ENCODE peak calls at places on chromosomes 6 and 20, in five cellular contexts. D, C, X, E and P are unnamed samples.

GRCh38 chr20:38272961-38273360 is 12.4 kb upstream of the KIAA1755 start:
- DNase-seq in D (no peak), C (no peak), X (peak), E (no peak), P (peak)

GRCh38 chr6:23529902-23530301 is 596.1 kb upstream of the NRSN1 start:
- DNase-seq in D (peak), C (no peak), X (no peak), E (no peak), P (no peak)

GRCh38 chr6:13395272-13396237 is 67.2 kb upstream of the TBC1D7 start:
- DNase-seq in D (peak), C (peak), X (peak), E (no peak), P (peak)

GRCh38 chr6:168322966-168323365 is 3.4 kb upstream of the DACT2 start:
- DNase-seq in D (no peak), C (no peak), X (no peak), E (no peak), P (no peak)

GRCh38 chr6:43246301-43247114 is 3.2 kb downstream of the TTBK1 start:
- DNase-seq in D (peak), C (peak), X (no peak), E (no peak), P (no peak)

GRCh38 chr20:61531553-61532345 is 279.7 kb downstream of the CDH4 start:
- DNase-seq in D (no peak), C (no peak), X (peak), E (no peak), P (peak)

GRCh38 chr6:166490671-166491500 is 95.6 kb downstream of the RAMACL start:
- DNase-seq in D (no peak), C (peak), X (no peak), E (no peak), P (peak)

GRCh38 chr6:108518714-108519576 is 41.8 kb upstream of the FOXO3 start:
- DNase-seq in D (peak), C (no peak), X (peak), E (no peak), P (peak)

GRCh38 chr20:32541917-32542615 is 43.1 kb downstream of the NOL4L start:
- DNase-seq in D (no peak), C (no peak), X (no peak), E (no peak), P (no peak)

GRCh38 chr6:18209539-18210197 is 54.4 kb downstream of the KDM1B start:
- DNase-seq in D (no peak), C (no peak), X (no peak), E (no peak), P (no peak)

GRCh38 chr6:157242791-157243190 is 80.5 kb downstream of the TMEM242 start:
- DNase-seq in D (no peak), C (no peak), X (no peak), E (no peak), P (no peak)

GRCh38 chr6:166567107-166567506 is 19.4 kb downstream of the RAMACL start:
- DNase-seq in D (no peak), C (peak), X (peak), E (no peak), P (peak)

GRCh38 chr6:134416501-134417154 is 98.7 kb upstream of the SGK1 start:
- DNase-seq in D (no peak), C (no peak), X (peak), E (no peak), P (peak)

GRCh38 chr20:11890331-11891080 is 27.2 kb upstream of the BTBD3 start:
- DNase-seq in D (peak), C (peak), X (peak), E (peak), P (peak)

GRCh38 chr6:10633216-10633615 is 61.2 kb downstream of the C6orf52 start:
- DNase-seq in D (peak), C (peak), X (peak), E (no peak), P (peak)

GRCh38 chr6:33990061-33990541 is 155.8 kb downstream of the GRM4 start:
- DNase-seq in D (no peak), C (no peak), X (no peak), E (no peak), P (no peak)

GRCh38 chr20:4951299-4951698 is 50.0 kb downstream of the SLC23A2 start:
- DNase-seq in D (no peak), C (no peak), X (peak), E (no peak), P (peak)

GRCh38 chr6:107931894-107932293 is 26.1 kb downstream of the SEC63 start:
- DNase-seq in D (no peak), C (no peak), X (no peak), E (no peak), P (no peak)

GRCh38 chr6:49541210-49541724 is 9.2 kb upstream of the C6orf141 start:
- DNase-seq in D (no peak), C (no peak), X (peak), E (no peak), P (peak)

GRCh38 chr6:11535801-11536230 is 1.7 kb upstream of the TMEM170B start:
- DNase-seq in D (no peak), C (no peak), X (peak), E (no peak), P (peak)

GRCh38 chr6:149483302-149483701 is 1.5 kb downstream of the ZC3H12D start:
- DNase-seq in D (peak), C (no peak), X (no peak), E (no peak), P (no peak)

GRCh38 chr6:78854501-78854900 is 12.8 kb upstream of the IRAK1BP1 start:
- DNase-seq in D (no peak), C (no peak), X (no peak), E (no peak), P (no peak)

GRCh38 chr6:81929828-81930227 is 177.3 kb upstream of the TENT5A start:
- DNase-seq in D (no peak), C (no peak), X (peak), E (no peak), P (no peak)

GRCh38 chr6:170295519-170296422 is 4.9 kb upstream of the DLL1 start:
- DNase-seq in D (peak), C (no peak), X (no peak), E (peak), P (no peak)

GRCh38 chr6:169474362-169474761 is 220.7 kb upstream of the THBS2 start:
- DNase-seq in D (no peak), C (no peak), X (no peak), E (no peak), P (no peak)

GRCh38 chr6:72939029-72939428 is 286.3 kb downstream of the KHDC1L start:
- DNase-seq in D (no peak), C (no peak), X (no peak), E (no peak), P (no peak)

GRCh38 chr6:109456710-109457595 is 1.4 kb upstream of the MICAL1 start:
- DNase-seq in D (no peak), C (peak), X (peak), E (no peak), P (peak)

GRCh38 chr6:30799210-30799609 is 54.9 kb upstream of the IER3 start:
- DNase-seq in D (no peak), C (no peak), X (no peak), E (no peak), P (no peak)

GRCh38 chr20:34427331-34427730 is 64.3 kb downstream of the ITCH start:
- DNase-seq in D (no peak), C (no peak), X (no peak), E (no peak), P (no peak)

GRCh38 chr20:18288748-18289705 is 700 bp downstream of the ZNF133 start:
- DNase-seq in D (peak), C (no peak), X (peak), E (no peak), P (peak)

GRCh38 chr6:113634352-113635163 is 222.6 kb upstream of the MARCKS start:
- DNase-seq in D (peak), C (no peak), X (peak), E (no peak), P (peak)

GRCh38 chr20:34375977-34376430 is 12.9 kb downstream of the ITCH start:
- DNase-seq in D (no peak), C (no peak), X (no peak), E (no peak), P (no peak)

GRCh38 chr6:367891-368630 is 23.5 kb upstream of the IRF4 start:
- DNase-seq in D (no peak), C (no peak), X (no peak), E (no peak), P (no peak)

GRCh38 chr20:26209171-26209941 is 512.7 kb upstream of the ZNF337 start:
- DNase-seq in D (peak), C (peak), X (no peak), E (peak), P (no peak)

GRCh38 chr6:28769626-28770402 is 154.0 kb downstream of the TRIM27 start:
- DNase-seq in D (no peak), C (no peak), X (peak), E (no peak), P (peak)

GRCh38 chr6:154435400-154435945 is 75.0 kb downstream of the CNKSR3 start:
- DNase-seq in D (no peak), C (no peak), X (no peak), E (no peak), P (no peak)

GRCh38 chr6:79377047-79377446 is 142.6 kb upstream of the HMGN3 start:
- DNase-seq in D (no peak), C (no peak), X (peak), E (no peak), P (peak)

GRCh38 chr20:58310291-58310782 is 822 bp downstream of the RAB22A start:
- DNase-seq in D (peak), C (no peak), X (peak), E (no peak), P (peak)

GRCh38 chr20:45051497-45052060 is 49.3 kb downstream of the KCNS1 start:
- DNase-seq in D (peak), C (no peak), X (no peak), E (no peak), P (no peak)